ENCODE peak calls at places on chromosomes 7 and 10, in eight cellular contexts. P is colonic mucosa, O is tibial nerve, C is adipocyte, A is RWPE2, S is heart right ventricle, W is adrenal gland, L is stomach. X is an unnamed sample.

GRCh38 chr7:132547806-132548205 is 28.5 kb downstream of the PLXNA4 start:
- DNase-seq in L (no peak), C (no peak), P (no peak), S (no peak), W (no peak), A (no peak), O (no peak), X (no peak)

GRCh38 chr7:50835156-50835555 is 52.5 kb upstream of the GRB10 start:
- DNase-seq in W (no peak), L (no peak), C (no peak), P (no peak), A (no peak), O (no peak), S (no peak), X (no peak)

GRCh38 chr10:113665806-113666354 is 2.0 kb upstream of the NRAP start:
- DNase-seq in O (no peak), W (peak; percentile 11), L (peak; percentile 33), P (no peak), S (no peak), C (peak; percentile 84), A (no peak), X (peak; percentile 59)

GRCh38 chr10:132850896-132851295 is 64.9 kb upstream of the NKX6-2 start:
- DNase-seq in A (peak; percentile 45), P (peak; percentile 12), C (no peak), L (peak; percentile 20), O (peak; percentile 9), S (no peak), W (no peak), X (peak; percentile 23)

GRCh38 chr10:85719408-85719807 is 647.2 kb downstream of the GRID1 start:
- DNase-seq in C (no peak), P (no peak), W (no peak), O (no peak), L (no peak), A (no peak), S (no peak), X (no peak)

GRCh38 chr7:74656421-74656910 is 1.1 kb upstream of the GTF2I start:
- DNase-seq in S (peak; percentile 68), W (peak; percentile 60), C (peak; percentile 75), P (peak; percentile 67), L (peak; percentile 57), A (no peak), O (no peak), X (peak; percentile 71)

GRCh38 chr10:32197423-32197822 is 141.2 kb upstream of the KIF5B start:
- DNase-seq in A (no peak), P (no peak), L (no peak), C (no peak), O (no peak), W (no peak), S (no peak), X (peak; percentile 60)

GRCh38 chr10:75209325-75210192 is 1.0 kb upstream of the VDAC2 start:
- DNase-seq in P (peak; percentile 71), L (peak; percentile 79), O (peak; percentile 69), A (no peak), C (peak; percentile 91), S (peak; percentile 83), W (peak; percentile 89), X (peak; percentile 54)

GRCh38 chr10:124070666-124071065 is 22.7 kb downstream of the CHST15 start:
- DNase-seq in S (no peak), W (no peak), C (no peak), O (no peak), L (no peak), A (no peak), P (no peak), X (no peak)

GRCh38 chr10:65903620-65904019 is 1022.2 kb upstream of the LRRTM3 start:
- DNase-seq in C (no peak), L (no peak), P (no peak), S (no peak), A (no peak), W (no peak), O (no peak), X (no peak)

GRCh38 chr10:128727114-128727513 is 600.9 kb upstream of the MKI67 start:
- DNase-seq in A (no peak), P (no peak), L (no peak), C (no peak), W (no peak), S (no peak), O (no peak), X (no peak)

GRCh38 chr7:73366127-73366526 is 38.2 kb downstream of the FKBP6 start:
- DNase-seq in S (no peak), P (no peak), A (no peak), O (no peak), C (no peak), L (no peak), W (no peak), X (no peak)
- H3K9me3 ChIP-seq in S (no peaks in the 10 kb centered on the region), P (no peaks in the 10 kb centered on the region), A (no peaks in the 10 kb centered on the region), O (no peaks in the 10 kb centered on the region), C (no peaks in the 10 kb centered on the region), L (no peaks in the 10 kb centered on the region), W (no peaks in the 10 kb centered on the region), X (no peaks in the 10 kb centered on the region)

GRCh38 chr10:100763043-100763747 is 17.8 kb downstream of the PAX2 start:
- DNase-seq in C (no peak), O (no peak), A (no peak), P (no peak), W (no peak), L (no peak), S (no peak), X (no peak)

GRCh38 chr10:100755821-100756220 is 10.4 kb downstream of the PAX2 start:
- DNase-seq in S (no peak), L (no peak), P (no peak), O (no peak), C (no peak), W (no peak), A (no peak), X (no peak)

GRCh38 chr10:100759331-100759730 is 13.9 kb downstream of the PAX2 start:
- DNase-seq in O (no peak), P (no peak), C (no peak), A (no peak), L (no peak), S (no peak), W (no peak), X (no peak)

GRCh38 chr10:100761191-100761590 is 15.8 kb downstream of the PAX2 start:
- DNase-seq in C (no peak), L (no peak), A (no peak), W (no peak), S (no peak), O (no peak), P (no peak), X (no peak)

GRCh38 chr10:100760726-100761125 is 15.3 kb downstream of the PAX2 start:
- DNase-seq in P (no peak), L (no peak), O (no peak), W (no peak), A (no peak), C (no peak), S (no peak), X (no peak)
- H3K27me3 ChIP-seq in P (peaks cover 8% of the 10 kb centered on the region), L (peaks cover 45% of the 10 kb centered on the region), O (peaks cover 76% of the 10 kb centered on the region), W (peaks cover 15% of the 10 kb centered on the region), A (peaks cover 75% of the 10 kb centered on the region), C (peaks cover 81% of the 10 kb centered on the region), S (peaks cover 98% of the 10 kb centered on the region), X (no peaks in the 10 kb centered on the region)

GRCh38 chr10:93334901-93335312 is 147.2 kb downstream of the MYOF start:
- DNase-seq in O (no peak), W (no peak), A (peak; percentile 75), S (no peak), P (no peak), L (no peak), C (peak; percentile 76), X (no peak)
- H3K36me3 ChIP-seq in O (no peaks in the 10 kb centered on the region), W (no peaks in the 10 kb centered on the region), A (peaks cover 92% of the 10 kb centered on the region), S (peaks cover 99% of the 10 kb centered on the region), P (no peaks in the 10 kb centered on the region), L (peaks cover 100% of the 10 kb centered on the region), C (peaks cover 93% of the 10 kb centered on the region), X (peaks cover 2% of the 10 kb centered on the region)

DNA sequence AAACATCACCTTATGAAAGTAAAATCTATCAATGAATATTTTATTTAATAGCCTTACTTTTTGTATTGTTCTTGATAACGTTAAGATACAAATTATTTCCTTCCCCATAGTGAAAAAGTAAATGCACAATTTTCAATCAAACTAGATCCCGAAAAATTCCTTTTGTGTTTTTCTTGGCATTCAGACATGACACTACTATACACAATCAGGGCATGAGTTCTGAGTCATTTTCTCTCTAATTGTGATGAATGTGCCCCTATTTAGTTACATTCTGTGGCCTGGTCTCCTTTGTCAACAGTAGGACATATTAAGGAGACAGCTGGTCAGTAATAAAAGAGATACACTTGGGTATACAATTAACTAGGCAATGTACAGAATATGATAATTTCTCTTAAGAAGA is 19.8 kb downstream of the COL1A2 start:
- DNase-seq in W (no peak), S (no peak), C (peak; percentile 70), L (no peak), O (no peak), A (no peak), P (no peak), X (no peak)
- H3K9me3 ChIP-seq in W (no peaks in the 10 kb centered on the region), S (no peaks in the 10 kb centered on the region), C (no peaks in the 10 kb centered on the region), L (no peaks in the 10 kb centered on the region), O (no peaks in the 10 kb centered on the region), A (no peaks in the 10 kb centered on the region), P (no peaks in the 10 kb centered on the region), X (no peaks in the 10 kb centered on the region)

GRCh38 chr7:144854839-144855424 is 19.1 kb upstream of the TPK1 start:
- DNase-seq in L (no peak), O (no peak), C (peak; percentile 47), P (no peak), W (no peak), A (no peak), S (no peak), X (peak; percentile 53)
- H3K27me3 ChIP-seq in L (no peaks in the 10 kb centered on the region), O (peaks cover 7% of the 10 kb centered on the region), C (no peaks in the 10 kb centered on the region), P (no peaks in the 10 kb centered on the region), W (peaks cover 6% of the 10 kb centered on the region), A (no peaks in the 10 kb centered on the region), S (peaks cover 4% of the 10 kb centered on the region), X (no peaks in the 10 kb centered on the region)

DNA sequence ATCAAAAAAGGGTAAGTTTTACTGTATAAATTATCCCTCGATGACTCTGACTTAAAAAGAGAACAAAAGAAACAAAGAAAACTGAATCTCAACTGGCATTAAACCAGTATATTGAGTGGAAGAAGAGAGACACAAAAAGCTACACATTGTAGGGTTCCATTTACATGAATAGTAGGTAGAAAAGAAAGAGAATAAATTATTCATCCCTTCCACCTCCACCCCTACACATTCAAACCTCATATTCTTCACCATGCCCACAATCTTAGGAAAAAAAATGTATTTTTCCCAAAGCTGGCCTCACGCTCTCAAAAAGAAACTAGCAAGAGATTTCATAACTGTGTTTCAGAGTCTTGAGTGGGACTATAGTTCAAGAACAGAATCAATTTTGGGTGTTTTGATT is 346.8 kb upstream of the AOAH start:
- DNase-seq in W (no peak), A (no peak), S (no peak), P (no peak), C (no peak), O (no peak), L (no peak), X (no peak)
- H3K36me3 ChIP-seq in W (no peaks in the 10 kb centered on the region), A (no peaks in the 10 kb centered on the region), S (no peaks in the 10 kb centered on the region), P (no peaks in the 10 kb centered on the region), C (no peaks in the 10 kb centered on the region), O (no peaks in the 10 kb centered on the region), L (no peaks in the 10 kb centered on the region), X (no peaks in the 10 kb centered on the region)

DNA sequence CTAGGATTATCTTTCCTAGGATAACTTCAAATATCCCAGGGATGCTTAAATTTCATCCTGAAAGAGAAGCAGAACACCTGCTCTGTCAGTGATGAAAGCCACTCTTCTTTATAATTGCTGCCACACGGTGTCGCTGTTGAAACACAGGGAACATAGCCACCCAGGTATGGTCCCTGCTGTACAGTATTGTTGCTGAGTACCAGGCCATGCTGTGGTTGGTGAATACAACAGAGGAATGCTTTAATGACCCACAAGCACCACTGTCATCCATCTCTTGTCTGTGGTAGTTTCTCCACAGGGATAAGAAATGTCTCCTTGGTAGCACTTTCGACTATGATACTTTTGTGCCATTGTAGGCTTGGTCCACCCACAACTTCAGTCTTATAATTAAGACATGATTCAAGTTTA is 70.6 kb upstream of the STARD3NL start:
- DNase-seq in C (peak; percentile 82), A (no peak), S (peak; percentile 45), L (peak; percentile 69), W (peak; percentile 75), O (peak; percentile 59), P (peak; percentile 74), X (peak; percentile 70)
- H3K9me3 ChIP-seq in C (no peaks in the 10 kb centered on the region), A (no peaks in the 10 kb centered on the region), S (no peaks in the 10 kb centered on the region), L (no peaks in the 10 kb centered on the region), W (no peaks in the 10 kb centered on the region), O (no peaks in the 10 kb centered on the region), P (no peaks in the 10 kb centered on the region), X (no peaks in the 10 kb centered on the region)

X was measured in Caco-2.